ENCODE peak calls at places on chromosomes 1 and 21, in ten cellular contexts. C, V, X, U, T, E, R, W, H and M are unnamed samples.

GRCh38 chr1:227459326-227459841 is 104.0 kb upstream of the ZNF678 start:
- DNase-seq in V (no peak), U (no peak), C (no peak), W (no peak), H (no peak), E (no peak), T (no peak), X (no peak), R (no peak), M (no peak)

GRCh38 chr1:233662503-233663105 is 48.7 kb downstream of the KCNK1 start:
- DNase-seq in X (no peak), T (no peak), R (no peak), H (no peak), E (no peak), V (no peak), C (no peak), U (no peak), W (no peak), M (no peak)

GRCh38 chr1:245999697-246000637 is 507.1 kb downstream of the SMYD3 start:
- DNase-seq in R (no peak), W (no peak), X (no peak), C (no peak), U (no peak), H (no peak), V (no peak), E (no peak), T (no peak), M (no peak)

GRCh38 chr1:51924455-51924854 is 45.9 kb upstream of the NRDC start:
- DNase-seq in U (no peak), C (peak), T (no peak), E (no peak), V (no peak), W (no peak), X (no peak), H (no peak), R (no peak), M (no peak)

GRCh38 chr1:9028921-9029715 is 2.9 kb upstream of the SLC2A7 start:
- DNase-seq in E (no peak), U (no peak), C (no peak), T (no peak), X (no peak), V (no peak), R (no peak), H (no peak), W (no peak), M (peak)

GRCh38 chr1:53396563-53397268 is 62.5 kb upstream of the DMRTB1 start:
- DNase-seq in X (no peak), H (no peak), C (no peak), R (no peak), T (peak), U (no peak), W (no peak), V (no peak), E (no peak), M (no peak)

GRCh38 chr1:23475134-23475628 is 8.8 kb downstream of the ASAP3 start:
- DNase-seq in H (no peak), R (no peak), U (no peak), W (no peak), E (no peak), T (no peak), C (peak), X (no peak), V (peak), M (peak)

GRCh38 chr1:46401964-46402626 is 8.0 kb downstream of the FAAH start:
- DNase-seq in W (peak), E (peak), T (peak), H (no peak), X (peak), U (no peak), R (no peak), C (peak), V (peak), M (peak)

GRCh38 chr21:34913786-34914185 is 135.3 kb downstream of the RUNX1 start:
- DNase-seq in V (no peak), H (no peak), R (no peak), E (no peak), W (no peak), U (no peak), T (no peak), C (no peak), X (no peak), M (no peak)

GRCh38 chr1:232578681-232579195 is 51.2 kb downstream of the SIPA1L2 start:
- DNase-seq in T (peak), E (no peak), H (no peak), R (no peak), W (no peak), X (no peak), C (no peak), U (peak), V (no peak), M (no peak)

GRCh38 chr1:172653015-172653709 is 5.7 kb upstream of the FASLG start:
- DNase-seq in C (peak), H (no peak), U (no peak), R (no peak), T (no peak), E (no peak), W (no peak), X (no peak), V (no peak), M (no peak)

GRCh38 chr1:145918992-145919939 is 749 bp upstream of the PEX11B start:
- DNase-seq in V (no peak), E (peak), R (peak), X (peak), U (peak), W (peak), T (peak), H (peak), C (peak), M (no peak)

GRCh38 chr1:98210064-98210463 is 289.2 kb upstream of the DPYD start:
- DNase-seq in X (no peak), E (no peak), U (no peak), C (peak), W (no peak), R (no peak), T (peak), V (no peak), H (peak), M (peak)

GRCh38 chr1:11804666-11805453 is 904 bp downstream of the MTHFR start:
- DNase-seq in C (peak), V (no peak), H (peak), X (peak), U (peak), W (peak), E (peak), R (peak), T (peak), M (no peak)

GRCh38 chr1:11944358-11944981 is 10.0 kb downstream of the PLOD1 start:
- DNase-seq in V (no peak), E (no peak), X (no peak), R (no peak), T (peak), C (no peak), H (peak), W (no peak), U (no peak), M (no peak)

GRCh38 chr1:152110365-152110859 is 4.8 kb downstream of the TCHH start:
- DNase-seq in W (peak), U (peak), H (no peak), V (no peak), C (peak), R (no peak), E (no peak), T (peak), X (peak), M (peak)

GRCh38 chr1:160061376-160062100 is 8.4 kb downstream of the KCNJ10 start:
- DNase-seq in U (no peak), W (no peak), V (no peak), X (no peak), C (peak), R (no peak), E (no peak), H (peak), T (no peak), M (no peak)

GRCh38 chr1:8461341-8462110 is 143.6 kb downstream of the SLC45A1 start:
- DNase-seq in W (no peak), U (no peak), T (no peak), E (no peak), H (no peak), C (no peak), X (no peak), R (no peak), V (no peak), M (no peak)

GRCh38 chr1:172898866-172899265 is 151.9 kb downstream of the TNFSF18 start:
- DNase-seq in H (peak), X (no peak), U (no peak), V (no peak), E (no peak), W (no peak), R (no peak), C (no peak), T (no peak), M (no peak)

GRCh38 chr1:117795190-117795589 is 134.2 kb downstream of the GDAP2 start:
- DNase-seq in T (no peak), X (peak), E (no peak), V (no peak), R (no peak), U (no peak), W (no peak), H (no peak), C (peak), M (peak)

GRCh38 chr1:111225717-111226400 is 1.7 kb upstream of the CHI3L2 start:
- DNase-seq in V (no peak), U (no peak), C (no peak), W (no peak), H (no peak), T (no peak), X (no peak), R (peak), E (no peak), M (no peak)

GRCh38 chr1:87902830-87903614 is 574.3 kb downstream of the LMO4 start:
- DNase-seq in X (peak), U (peak), H (peak), T (peak), R (no peak), C (peak), W (no peak), V (no peak), E (no peak), M (no peak)

GRCh38 chr1:241447056-241447649 is 72.4 kb downstream of the FH start:
- DNase-seq in T (no peak), X (no peak), V (no peak), C (no peak), U (no peak), R (no peak), W (no peak), H (no peak), E (no peak), M (no peak)

GRCh38 chr1:85447000-85447943 is 17.7 kb downstream of the DDAH1 start:
- DNase-seq in R (no peak), W (no peak), C (no peak), H (no peak), X (no peak), T (no peak), U (no peak), E (no peak), V (no peak), M (no peak)

GRCh38 chr1:6185635-6186382 is 5.7 kb upstream of the CHD5 start:
- DNase-seq in R (no peak), H (peak), E (no peak), X (no peak), W (no peak), C (peak), T (peak), V (no peak), U (no peak), M (no peak)

GRCh38 chr1:10835423-10836421 is 39.3 kb upstream of the CASZ1 start:
- DNase-seq in X (peak), C (peak), R (no peak), U (no peak), V (no peak), H (peak), E (no peak), W (peak), T (peak), M (no peak)

GRCh38 chr1:201146626-201147390 is 7.5 kb downstream of the TMEM9 start:
- DNase-seq in R (no peak), H (no peak), X (no peak), C (no peak), W (no peak), V (no peak), E (no peak), U (no peak), T (no peak), M (no peak)

GRCh38 chr21:32921632-32922230 is 104.0 kb upstream of the OLIG2 start:
- DNase-seq in V (no peak), X (no peak), W (peak), T (peak), R (peak), H (no peak), C (peak), U (peak), E (no peak), M (no peak)

GRCh38 chr1:172499636-172500141 is 33.3 kb upstream of the SUCO start:
- DNase-seq in H (no peak), X (no peak), W (peak), T (no peak), R (no peak), U (no peak), V (no peak), C (peak), E (no peak), M (no peak)

GRCh38 chr21:39263372-39263771 is 50.1 kb downstream of the BRWD1 start:
- DNase-seq in W (no peak), H (no peak), R (no peak), X (no peak), C (peak), T (no peak), E (no peak), V (no peak), U (no peak), M (peak)

GRCh38 chr1:92749024-92749634 is 35.8 kb downstream of the EVI5 start:
- DNase-seq in W (no peak), C (peak), R (peak), X (peak), V (no peak), H (peak), U (peak), T (peak), E (no peak), M (no peak)

GRCh38 chr1:192491804-192492554 is 83.6 kb upstream of the RGS1 start:
- DNase-seq in C (peak), E (no peak), U (no peak), R (no peak), W (no peak), X (no peak), T (peak), V (no peak), H (no peak), M (no peak)

GRCh38 chr1:89536555-89537393 is 12.1 kb downstream of the LRRC8B start:
- DNase-seq in X (no peak), C (no peak), R (no peak), H (no peak), T (no peak), U (no peak), E (no peak), V (no peak), W (no peak), M (no peak)

GRCh38 chr1:116203192-116203723 is 92.1 kb downstream of the MAB21L3 start:
- DNase-seq in E (no peak), R (no peak), V (no peak), U (no peak), T (no peak), H (no peak), W (no peak), C (peak), X (no peak), M (no peak)
- TF ChIP-seq CTCF in E (no peak), R (no peak), V (no peak), U (no peak), T (no peak), H (no peak), W (no peak), C (peak), X (no peak), M (no peak)

GRCh38 chr1:31318146-31318545 is 21.3 kb downstream of the ZCCHC17 start:
- DNase-seq in U (no peak), R (no peak), W (no peak), H (no peak), E (no peak), C (no peak), X (no peak), V (no peak), T (no peak), M (no peak)
- H3K4me3 ChIP-seq in U (no peak), R (no peak), W (no peak), H (no peak), E (no peak), C (no peak), X (no peak), V (no peak), T (no peak), M (no peak)

GRCh38 chr1:34918609-34919561 is 10.6 kb downstream of the DLGAP3 start:
- DNase-seq in V (no peak), T (peak), W (peak), H (no peak), C (no peak), U (no peak), X (no peak), R (no peak), E (no peak), M (no peak)
- TF ChIP-seq CTCF in V (no peak), T (peak), W (no peak), H (no peak), C (no peak), U (no peak), X (no peak), R (no peak), E (no peak), M (no peak)

GRCh38 chr1:149849246-149849946 is 50.0 kb upstream of the BOLA1 start:
- DNase-seq in E (no peak), U (peak), V (no peak), C (no peak), X (no peak), R (no peak), W (no peak), T (peak), H (peak), M (no peak)
- H3K4me3 ChIP-seq in E (no peak), U (peak), V (peak), C (peak), X (no peak), R (peak), W (peak), T (peak), H (peak), M (peak)

DNA sequence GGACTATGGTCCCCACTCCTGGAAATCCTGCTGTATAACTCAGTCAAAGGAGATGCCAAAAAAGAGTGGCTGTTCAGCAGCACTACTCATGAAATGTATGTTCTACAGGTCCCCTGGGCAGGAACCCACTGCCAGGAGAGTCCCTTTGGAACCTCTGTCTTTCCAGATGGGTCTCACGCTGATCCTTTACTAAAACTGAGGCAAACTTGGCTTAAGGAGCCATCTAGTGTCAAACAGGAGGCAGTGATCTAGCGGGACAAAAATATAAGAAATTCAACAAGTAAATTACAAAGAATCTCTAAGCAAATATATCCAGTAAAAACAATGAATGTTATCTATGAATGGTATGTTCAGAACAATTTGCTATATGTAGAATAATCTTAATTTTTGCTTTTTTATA is 80.5 kb upstream of the PRMT6 start:
- DNase-seq in V (no peak), X (no peak), R (no peak), U (no peak), C (no peak), H (no peak), W (no peak), E (no peak), T (no peak), M (no peak)
- TF ChIP-seq CTCF in V (no peak), X (no peak), R (no peak), U (no peak), C (no peak), H (no peak), W (no peak), E (no peak), T (peak), M (peak)

DNA sequence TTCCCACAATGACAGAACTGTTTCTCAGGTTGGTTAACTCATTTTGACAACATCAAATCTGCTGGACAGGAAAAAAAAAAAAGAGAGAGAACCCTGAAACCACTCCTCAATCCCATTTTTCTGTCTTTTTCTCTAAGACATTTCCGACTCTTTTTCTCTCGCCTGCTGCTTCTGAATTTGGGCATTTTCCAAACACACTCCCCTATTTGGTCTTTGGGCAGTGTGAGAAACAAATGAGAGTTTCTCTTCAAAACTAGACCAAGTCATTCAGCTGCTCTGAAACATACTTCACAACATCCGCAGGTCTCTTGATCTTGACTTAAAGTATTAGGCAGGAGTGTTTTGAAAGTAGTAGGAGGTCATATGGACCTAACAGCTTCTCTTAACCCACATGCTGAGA is 364.8 kb upstream of the ESRRG start:
- DNase-seq in T (no peak), V (no peak), R (no peak), H (no peak), X (no peak), U (no peak), W (no peak), C (no peak), E (no peak), M (no peak)
- H3K4me3 ChIP-seq in T (no peak), V (no peak), R (no peak), H (peak), X (no peak), U (no peak), W (no peak), C (no peak), E (no peak), M (no peak)

GRCh38 chr1:62227496-62227895 is 32.8 kb downstream of the L1TD1 start:
- DNase-seq in C (no peak), E (no peak), R (no peak), V (no peak), X (no peak), H (no peak), W (no peak), T (no peak), U (no peak), M (no peak)
- TF ChIP-seq CTCF in C (no peak), E (no peak), R (no peak), V (no peak), X (no peak), H (no peak), W (no peak), T (no peak), U (no peak), M (no peak)